ENCODE peak calls at places on chromosome 17, in seven cellular contexts. C is pancreas, M is gastrocnemius medialis, Q is upper lobe of left lung, I is lower lobe of right lung, Y is foreskin keratinocyte, T is A549. D is an unnamed sample. For H3K4me1, the result is how much of the 10 kb centered on the place peaks cover.

GRCh38 chr17:38451840-38452529 is 23.7 kb downstream of the ARHGAP23 start:
- ATAC-seq in C (no peak), M (no peak), Q (no peak), I (peak), Y (peak), T (no peak), D (peak)

GRCh38 chr17:28119049-28119448 is 76.6 kb downstream of the NLK start:
- ATAC-seq in C (peak), M (no peak), Q (no peak), I (no peak), Y (no peak), T (no peak), D (no peak)

GRCh38 chr17:39632153-39632941 is 4.6 kb upstream of the STARD3 start:
- ATAC-seq in C (peak), M (no peak), Q (no peak), I (no peak), Y (no peak), T (no peak), D (no peak)

GRCh38 chr17:42283241-42284019 is 4.9 kb upstream of the STAT5A start:
- ATAC-seq in C (no peak), M (no peak), Q (no peak), I (no peak), Y (no peak), T (no peak), D (no peak)

GRCh38 chr17:1870592-1870991 is 40.8 kb downstream of the RPA1 start:
- ATAC-seq in C (no peak), M (no peak), Q (no peak), I (no peak), Y (no peak), T (no peak), D (no peak)

GRCh38 chr17:61313515-61314326 is 85.9 kb upstream of the TBX2 start:
- ATAC-seq in C (no peak), M (no peak), Q (no peak), I (no peak), Y (no peak), T (no peak), D (no peak)

GRCh38 chr17:33964344-33964979 is 290.6 kb upstream of the CCL2 start:
- ATAC-seq in C (peak), M (no peak), Q (no peak), I (peak), Y (no peak), T (peak), D (no peak)

GRCh38 chr17:76237859-76238313 is 2.4 kb downstream of the RNF157 start:
- ATAC-seq in C (no peak), M (no peak), Q (no peak), I (no peak), Y (no peak), T (peak), D (no peak)

GRCh38 chr17:47279062-47279801 is 25.6 kb downstream of the ITGB3 start:
- ATAC-seq in C (no peak), M (peak), Q (peak), I (peak), Y (no peak), T (peak), D (peak)

GRCh38 chr17:50614471-50615051 is 20.1 kb upstream of the ABCC3 start:
- ATAC-seq in C (no peak), M (no peak), Q (no peak), I (no peak), Y (no peak), T (peak), D (no peak)

GRCh38 chr17:9926150-9926804 is 21.2 kb upstream of the RCVRN start:
- ATAC-seq in C (no peak), M (no peak), Q (no peak), I (no peak), Y (peak), T (no peak), D (no peak)

GRCh38 chr17:14545156-14545906 is 244.4 kb downstream of the HS3ST3B1 start:
- ATAC-seq in C (no peak), M (no peak), Q (no peak), I (no peak), Y (no peak), T (no peak), D (no peak)

GRCh38 chr17:4881761-4882555 is 17.4 kb upstream of the C17orf107 start:
- ATAC-seq in C (peak), M (no peak), Q (peak), I (peak), Y (peak), T (peak), D (peak)

GRCh38 chr17:57257911-57258885 is 1.9 kb downstream of the MSI2 start:
- ATAC-seq in C (no peak), M (no peak), Q (no peak), I (no peak), Y (no peak), T (peak), D (no peak)

GRCh38 chr17:6554336-6554735 is 2.0 kb downstream of the PITPNM3 start:
- ATAC-seq in C (no peak), M (no peak), Q (no peak), I (no peak), Y (no peak), T (no peak), D (no peak)

GRCh38 chr17:6554871-6555330 is 1.5 kb downstream of the PITPNM3 start:
- ATAC-seq in C (no peak), M (no peak), Q (no peak), I (peak), Y (no peak), T (peak), D (no peak)

GRCh38 chr17:6556121-6557039 is at the start of gene PITPNM3:
- ATAC-seq in C (peak), M (peak), Q (peak), I (peak), Y (peak), T (peak), D (peak)

GRCh38 chr17:6557040-6557438 is 684 bp upstream of the PITPNM3 start:
- ATAC-seq in C (no peak), M (no peak), Q (no peak), I (no peak), Y (no peak), T (no peak), D (no peak)

GRCh38 chr17:6555331-6556120 is 829 bp downstream of the PITPNM3 start:
- ATAC-seq in C (peak), M (peak), Q (peak), I (peak), Y (peak), T (peak), D (peak)
- H3K27ac ChIP-seq in C (no peak), M (no peak), Q (peak), I (peak), Y (peak), T (peak), D (peak)

DNA sequence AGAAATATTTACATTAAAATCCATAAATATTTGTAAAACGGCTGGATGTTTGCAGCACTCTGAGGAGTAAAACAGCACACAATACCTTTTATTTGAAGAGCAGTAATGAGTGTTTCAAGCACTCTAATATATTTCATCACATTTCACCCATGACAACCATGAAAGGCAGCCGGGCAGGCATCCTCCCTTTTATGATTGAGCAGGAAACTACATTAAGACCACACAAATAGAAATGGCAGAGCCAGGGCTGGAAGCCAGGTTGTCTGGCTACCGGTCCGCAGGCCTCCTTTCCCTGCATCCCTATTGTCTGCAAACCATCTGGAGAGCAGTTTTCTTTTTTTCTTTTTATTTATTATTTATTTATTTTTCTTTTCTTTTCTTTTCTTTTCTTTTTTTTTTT is 23.1 kb upstream of the GPRC5C start:
- ATAC-seq in C (no peak), M (no peak), Q (peak), I (peak), Y (no peak), T (no peak), D (no peak)
- H3K4me1 ChIP-seq in C (under half), M (under half), Q (under half), I (under half), Y (under half), T (under half), D (under half)

GRCh38 chr17:44527102-44527501 is 23.9 kb upstream of the GPATCH8 start:
- ATAC-seq in C (no peak), M (no peak), Q (no peak), I (no peak), Y (no peak), T (no peak), D (no peak)
- H3K27ac ChIP-seq in C (no peak), M (no peak), Q (no peak), I (no peak), Y (no peak), T (no peak), D (no peak)

GRCh38 chr17:16910341-16910740 is 61.6 kb downstream of the TNFRSF13B start:
- ATAC-seq in C (no peak), M (no peak), Q (no peak), I (no peak), Y (no peak), T (no peak), D (no peak)
- H3K4me1 ChIP-seq in C (under half), M (under half), Q (under half), I (under half), Y (under half), T (under half), D (under half)

GRCh38 chr17:20120835-20121234 is 111.7 kb downstream of the SPECC1 start:
- ATAC-seq in C (no peak), M (no peak), Q (no peak), I (no peak), Y (no peak), T (no peak), D (no peak)
- H3K27ac ChIP-seq in C (no peak), M (no peak), Q (no peak), I (no peak), Y (no peak), T (no peak), D (no peak)

GRCh38 chr17:44543905-44544523 is 13.3 kb upstream of the FZD2 start:
- ATAC-seq in C (no peak), M (no peak), Q (no peak), I (no peak), Y (no peak), T (peak), D (no peak)

GRCh38 chr17:44547625-44548297 is 9.5 kb upstream of the FZD2 start:
- ATAC-seq in C (no peak), M (no peak), Q (peak), I (no peak), Y (no peak), T (no peak), D (no peak)

GRCh38 chr17:44549736-44550135 is 7.5 kb upstream of the FZD2 start:
- ATAC-seq in C (no peak), M (no peak), Q (no peak), I (no peak), Y (no peak), T (no peak), D (no peak)

GRCh38 chr17:44548714-44549230 is 8.5 kb upstream of the FZD2 start:
- ATAC-seq in C (no peak), M (no peak), Q (no peak), I (no peak), Y (no peak), T (no peak), D (no peak)

GRCh38 chr17:44546711-44547606 is 10.3 kb upstream of the FZD2 start:
- ATAC-seq in C (no peak), M (no peak), Q (no peak), I (no peak), Y (no peak), T (no peak), D (no peak)
- H3K4me1 ChIP-seq in C (under half), M (under half), Q (under half), I (under half), Y (under half), T (half or more), D (under half)

DNA sequence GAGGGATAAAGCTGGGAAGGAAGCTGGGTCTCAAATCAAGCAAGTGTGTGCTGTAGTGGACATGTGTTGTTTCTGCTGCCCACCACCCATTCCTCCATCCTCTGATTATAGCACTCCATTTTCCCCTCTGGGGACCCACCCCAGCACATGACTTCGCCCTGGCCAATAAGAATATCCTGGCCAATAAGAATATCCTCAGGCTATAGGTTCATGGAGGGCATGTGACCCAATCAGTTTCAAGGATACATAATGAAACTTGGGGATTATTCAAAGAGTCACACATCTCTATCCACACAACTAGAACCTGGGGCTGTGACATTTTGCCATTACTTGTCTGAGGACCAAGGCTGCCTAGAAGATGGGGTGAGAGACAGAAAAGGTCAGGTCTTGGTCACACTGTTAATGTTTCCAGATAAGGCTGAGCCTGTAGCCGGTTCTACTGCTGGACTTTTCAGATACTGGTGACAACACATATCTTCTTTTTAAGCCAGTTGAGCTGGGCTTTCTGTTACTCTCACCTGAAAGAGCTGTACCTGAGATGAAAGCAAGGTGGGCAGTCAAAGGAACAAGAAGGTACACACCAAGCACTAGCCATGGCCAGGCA is 33.7 kb downstream of the MYO18A start:
- ATAC-seq in C (no peak), M (no peak), Q (no peak), I (no peak), Y (no peak), T (no peak), D (no peak)
- H3K27ac ChIP-seq in C (no peak), M (peak), Q (peak), I (no peak), Y (no peak), T (no peak), D (peak)

GRCh38 chr17:17714261-17714866 is 33.1 kb downstream of the RAI1 start:
- ATAC-seq in C (no peak), M (no peak), Q (no peak), I (no peak), Y (no peak), T (no peak), D (no peak)
- H3K4me1 ChIP-seq in C (under half), M (under half), Q (half or more), I (half or more), Y (under half), T (half or more), D (under half)

DNA sequence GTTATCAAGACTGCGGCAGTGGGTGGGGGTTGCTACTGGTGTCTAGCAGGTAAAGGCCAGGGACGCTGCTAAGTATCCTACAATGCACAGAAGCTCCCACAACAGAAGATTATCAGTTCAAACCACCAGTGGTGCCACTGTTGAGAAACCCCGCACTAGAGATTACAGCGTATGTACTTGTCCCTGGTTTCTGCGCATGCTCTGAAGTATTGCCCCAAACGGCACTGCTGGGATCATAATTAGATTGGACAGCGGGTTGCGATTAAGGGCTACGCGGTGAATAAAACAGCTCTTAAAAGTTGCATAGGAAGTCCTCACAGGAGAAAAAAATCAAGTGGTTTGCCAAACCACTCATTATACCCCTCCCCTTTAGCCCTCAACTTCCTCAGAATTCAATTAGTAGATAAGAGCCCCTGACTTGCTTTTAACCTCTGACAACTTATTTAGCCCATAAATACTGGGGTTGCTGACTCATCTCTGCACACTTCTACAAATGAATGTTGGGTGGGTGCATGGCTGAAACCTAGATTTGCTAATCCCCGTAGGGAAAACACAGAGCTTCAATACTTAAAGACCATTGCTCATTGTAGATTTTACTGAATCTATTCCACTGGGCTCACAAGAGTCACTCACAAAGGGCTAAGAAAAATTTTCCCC is 91.7 kb downstream of the RGS9 start:
- ATAC-seq in C (no peak), M (no peak), Q (peak), I (peak), Y (no peak), T (no peak), D (no peak)
- H3K27ac ChIP-seq in C (no peak), M (no peak), Q (peak), I (peak), Y (no peak), T (no peak), D (no peak)